ENCODE peak calls at places on chromosomes 12 and 14, in six cellular contexts. G is H9; N is mesenchymal stem cell; W is HFFc6; R is activated T-helper 1 cell treated with anti-CD3 and anti-CD28 coated beads, Interleukin-2, amount 50 U/mL, for 16 hours; M is CD8-positive, alpha-beta T cell. J is an unnamed sample.

GRCh38 chr12:73892181-73892580 is 645.5 kb upstream of the ATXN7L3B start:
- DNase-seq in W (no peak), R (no peak), M (no peak), N (peak), G (no peak), J (no peak)

GRCh38 chr14:92988786-92989755 is 66.1 kb downstream of the CHGA start:
- DNase-seq in W (no peak), G (no peak), N (no peak), R (no peak), M (no peak), J (no peak)

GRCh38 chr14:105145381-105146180 is 23.0 kb downstream of the JAG2 start:
- DNase-seq in W (no peak), M (no peak), R (no peak), G (no peak), N (no peak), J (no peak)

GRCh38 chr14:97580923-97581495 is 783.8 kb downstream of the VRK1 start:
- DNase-seq in N (no peak), W (no peak), R (no peak), G (peak), M (no peak), J (no peak)

GRCh38 chr12:117580718-117581062 is 219.3 kb upstream of the NOS1 start:
- DNase-seq in R (no peak), M (no peak), N (no peak), W (no peak), G (peak), J (no peak)

GRCh38 chr12:115570271-115570777 is 707.2 kb downstream of the MED13L start:
- DNase-seq in W (peak), N (no peak), R (no peak), G (no peak), M (no peak), J (no peak)

GRCh38 chr14:75293920-75294648 is 15.5 kb downstream of the FOS start:
- DNase-seq in N (peak), R (peak), W (peak), G (peak), M (peak), J (peak)

GRCh38 chr14:88554458-88555286 is at the start of gene PTPN21:
- DNase-seq in G (peak), W (peak), M (no peak), N (peak), R (no peak), J (peak)

GRCh38 chr12:72272731-72273498 is 745 bp downstream of the TRHDE start:
- DNase-seq in G (peak), N (peak), M (no peak), W (peak), R (no peak), J (no peak)

GRCh38 chr12:120677765-120678473 is 9.0 kb upstream of the MLEC start:
- DNase-seq in N (no peak), W (peak), G (no peak), R (no peak), M (no peak), J (no peak)

GRCh38 chr12:52019123-52019770 is 12.5 kb downstream of the TAMALIN start:
- DNase-seq in R (no peak), N (no peak), M (no peak), W (no peak), G (no peak), J (no peak)

GRCh38 chr14:89276424-89276975 is 140.5 kb downstream of the FOXN3 start:
- DNase-seq in G (no peak), W (no peak), N (peak), R (peak), M (no peak), J (no peak)

GRCh38 chr12:123900898-123901376 is 71.7 kb downstream of the CCDC92 start:
- DNase-seq in N (no peak), R (no peak), W (no peak), M (no peak), G (peak), J (no peak)

GRCh38 chr14:61474021-61474420 is 152.6 kb downstream of the PRKCH start:
- DNase-seq in R (no peak), G (no peak), W (no peak), M (no peak), N (no peak), J (no peak)

GRCh38 chr12:30440826-30441602 is 254.7 kb downstream of the IPO8 start:
- DNase-seq in R (no peak), W (no peak), N (peak), M (no peak), G (peak), J (no peak)

GRCh38 chr12:27330846-27331245 is 1.8 kb upstream of the BMAL2 start:
- DNase-seq in M (no peak), W (no peak), G (no peak), R (no peak), N (no peak), J (no peak)

GRCh38 chr14:95564060-95564459 is 29.2 kb downstream of the GLRX5 start:
- DNase-seq in R (no peak), W (no peak), G (no peak), N (no peak), M (no peak), J (no peak)

GRCh38 chr14:106738075-106738474 is 1211.7 kb downstream of the TMEM121 start:
- DNase-seq in M (peak), G (no peak), N (no peak), R (no peak), W (no peak), J (no peak)

GRCh38 chr12:128543493-128543892 is 276.5 kb downstream of the TMEM132C start:
- DNase-seq in G (no peak), M (no peak), R (no peak), N (no peak), W (no peak), J (no peak)

GRCh38 chr12:31524791-31525495 is 66.0 kb downstream of the DENND5B start:
- DNase-seq in G (no peak), W (peak), R (no peak), N (peak), M (no peak), J (no peak)

GRCh38 chr12:7628401-7628961 is 37.2 kb downstream of the APOBEC1 start:
- DNase-seq in M (no peak), N (peak), G (peak), R (no peak), W (no peak), J (no peak)

GRCh38 chr14:96126339-96126770 is 78.3 kb upstream of the BDKRB2 start:
- DNase-seq in M (peak), N (peak), R (peak), W (no peak), G (no peak), J (no peak)

GRCh38 chr12:67797316-67797741 is 148.8 kb downstream of the DYRK2 start:
- DNase-seq in G (no peak), N (no peak), W (no peak), R (no peak), M (no peak), J (no peak)